ENCODE peak calls at places on chromosomes 2 and 18, in eight cellular contexts. O is Right ventricle myocardium superior; D is ACHN; A is nucleus accumbens; X is stimulated activated naive CD8-positive, alpha-beta T cell treated with anti-CD3 and anti-CD28 coated beads, Interleukin-15, amount 100 ng/mL, for 72 hours; U is HT-29; W is memory B cell; Q is NCI-H1417 treated with DMSO at 0.1 percent for 48 hours. N is an unnamed sample.

GRCh38 chr2:21331625-21332370 is 208.0 kb downstream of the TDRD15 start:
- DNase-seq in O (no peak), X (no peak), A (no peak), D (no peak), U (no peak), W (no peak), Q (no peak), N (no peak)

GRCh38 chr2:237283136-237283928 is 130.6 kb downstream of the COL6A3 start:
- DNase-seq in Q (no peak), O (no peak), W (no peak), A (no peak), X (no peak), D (no peak), U (no peak), N (no peak)

GRCh38 chr2:22420076-22420475 is 964.9 kb upstream of the KLHL29 start:
- DNase-seq in A (no peak), Q (no peak), U (no peak), X (no peak), W (no peak), D (no peak), O (no peak), N (no peak)

GRCh38 chr18:76388261-76388660 is 106.8 kb downstream of the ZNF516 start:
- DNase-seq in W (no peak), Q (no peak), D (no peak), O (no peak), X (peak; percentile 6), U (no peak), A (no peak), N (no peak)

GRCh38 chr2:17979707-17980106 is 101.2 kb downstream of the KCNS3 start:
- DNase-seq in O (no peak), W (no peak), Q (no peak), X (no peak), D (no peak), U (no peak), A (no peak), N (no peak)

GRCh38 chr2:240909216-240909974 is 3.3 kb downstream of the CROCC2 start:
- DNase-seq in A (no peak), O (no peak), W (no peak), D (no peak), Q (no peak), U (no peak), X (no peak), N (no peak)

GRCh38 chr2:128988326-128988725 is 669.7 kb upstream of the HS6ST1 start:
- DNase-seq in A (no peak), X (no peak), U (no peak), Q (no peak), W (no peak), O (no peak), D (no peak), N (no peak)

GRCh38 chr18:54392621-54393023 is 34.9 kb downstream of the C18orf54 start:
- DNase-seq in D (peak; percentile 74), A (no peak), U (peak; percentile 78), X (no peak), W (no peak), Q (peak; percentile 82), O (no peak), N (peak; percentile 75)

GRCh38 chr2:46849741-46850474 is 65.7 kb downstream of the MCFD2 start:
- DNase-seq in A (no peak), W (no peak), X (no peak), D (no peak), O (peak; percentile 76), Q (no peak), U (peak; percentile 30), N (peak; percentile 19)

GRCh38 chr2:40554665-40555294 is 102.9 kb upstream of the SLC8A1 start:
- DNase-seq in X (peak; percentile 19), D (peak; percentile 70), A (no peak), W (peak; percentile 28), Q (peak; percentile 23), O (peak; percentile 46), U (peak; percentile 88), N (peak; percentile 37)

GRCh38 chr2:38260469-38260868 is 116.6 kb downstream of the ATL2 start:
- DNase-seq in W (no peak), O (no peak), A (no peak), U (no peak), D (no peak), Q (no peak), X (no peak), N (no peak)

GRCh38 chr2:241112592-241112991 is 10.5 kb upstream of the MTERF4 start:
- DNase-seq in D (no peak), Q (no peak), U (no peak), A (no peak), O (no peak), X (peak; percentile 88), W (no peak), N (no peak)

GRCh38 chr2:210655229-210655628 is 98.8 kb downstream of the CPS1 start:
- DNase-seq in W (no peak), D (no peak), O (no peak), A (no peak), X (no peak), Q (no peak), U (no peak), N (no peak)

GRCh38 chr2:239881561-239882320 is 143.4 kb downstream of the NDUFA10 start:
- DNase-seq in U (no peak), O (peak; percentile 39), D (no peak), A (no peak), W (no peak), Q (no peak), X (no peak), N (no peak)

GRCh38 chr18:79523738-79524180 is 128.0 kb downstream of the NFATC1 start:
- DNase-seq in A (no peak), X (peak; percentile 87), U (no peak), Q (no peak), O (no peak), W (peak; percentile 47), D (no peak), N (no peak)

GRCh38 chr18:58581265-58581664 is 47.6 kb downstream of the ALPK2 start:
- DNase-seq in U (no peak), Q (no peak), W (no peak), X (no peak), O (no peak), D (peak; percentile 85), A (no peak), N (no peak)

GRCh38 chr2:102801098-102801718 is 39.4 kb downstream of the TMEM182 start:
- DNase-seq in Q (no peak), X (no peak), W (no peak), O (peak; percentile 74), D (peak; percentile 11), U (peak; percentile 11), A (no peak), N (no peak)

GRCh38 chr2:227473019-227473461 is 1.1 kb downstream of the AGFG1 start:
- DNase-seq in O (no peak), A (no peak), Q (no peak), W (no peak), D (peak; percentile 75), U (peak; percentile 28), X (no peak), N (no peak)

GRCh38 chr2:106644623-106645022 is 157.5 kb downstream of the CD8B2 start:
- DNase-seq in Q (no peak), U (no peak), O (no peak), A (no peak), W (no peak), D (no peak), X (no peak), N (no peak)

GRCh38 chr2:122363885-122364284 is 608.4 kb downstream of the TSN start:
- DNase-seq in A (no peak), O (no peak), D (no peak), Q (no peak), W (no peak), X (no peak), U (no peak), N (no peak)